ENCODE peak calls at places on chromosomes 7 and 10, in six cellular contexts. One of them, this sample, is unnamed.

GRCh38 chr10:69461327-69462025 is 10.2 kb downstream of the TSPAN15 start:
- DNase-seq in ovary: no peak
- DNase-seq in body of pancreas: no peak
- DNase-seq in Caco-2: no peak
- DNase-seq in MM.1S: no peak
- DNase-seq in IMR-90: no peak
- DNase-seq in this sample: no peak

GRCh38 chr7:2661602-2662272 is 26.3 kb upstream of the AMZ1 start:
- DNase-seq in ovary: no peak
- DNase-seq in body of pancreas: no peak
- DNase-seq in Caco-2: no peak
- DNase-seq in MM.1S: no peak
- DNase-seq in IMR-90: no peak
- DNase-seq in this sample: no peak

GRCh38 chr7:151383638-151384351 is 26.0 kb downstream of the WDR86 start:
- DNase-seq in ovary: no peak
- DNase-seq in body of pancreas: no peak
- DNase-seq in Caco-2: no peak
- DNase-seq in MM.1S: no peak
- DNase-seq in IMR-90: no peak
- DNase-seq in this sample: no peak

GRCh38 chr10:86946215-86947170 is 10.9 kb downstream of the MMRN2 start:
- DNase-seq in ovary: no peak
- DNase-seq in body of pancreas: peak; percentile 72
- DNase-seq in Caco-2: no peak
- DNase-seq in MM.1S: no peak
- DNase-seq in IMR-90: no peak
- DNase-seq in this sample: no peak

GRCh38 chr10:98323221-98324164 is 55.5 kb upstream of the LOXL4 start:
- DNase-seq in ovary: no peak
- DNase-seq in body of pancreas: peak; percentile 28
- DNase-seq in Caco-2: no peak
- DNase-seq in MM.1S: no peak
- DNase-seq in IMR-90: peak; percentile 98
- DNase-seq in this sample: peak; percentile 76

GRCh38 chr10:123936426-123936825 is 44.8 kb upstream of the CPXM2 start:
- DNase-seq in ovary: no peak
- DNase-seq in body of pancreas: no peak
- DNase-seq in Caco-2: no peak
- DNase-seq in MM.1S: no peak
- DNase-seq in IMR-90: no peak
- DNase-seq in this sample: no peak

GRCh38 chr7:80977751-80978150 is 58.9 kb upstream of the SEMA3C start:
- DNase-seq in ovary: no peak
- DNase-seq in body of pancreas: no peak
- DNase-seq in Caco-2: no peak
- DNase-seq in MM.1S: no peak
- DNase-seq in IMR-90: no peak
- DNase-seq in this sample: no peak

GRCh38 chr7:37198188-37198905 is 250.3 kb downstream of the ELMO1 start:
- DNase-seq in ovary: no peak
- DNase-seq in body of pancreas: peak; percentile 33
- DNase-seq in Caco-2: no peak
- DNase-seq in MM.1S: no peak
- DNase-seq in IMR-90: no peak
- DNase-seq in this sample: peak; percentile 43

GRCh38 chr7:94028768-94029167 is 24.6 kb upstream of the BET1 start:
- DNase-seq in ovary: no peak
- DNase-seq in body of pancreas: no peak
- DNase-seq in Caco-2: no peak
- DNase-seq in MM.1S: no peak
- DNase-seq in IMR-90: peak; percentile 83
- DNase-seq in this sample: peak; percentile 39

GRCh38 chr10:71814923-71815411 is 36.1 kb downstream of the PSAP start:
- DNase-seq in ovary: no peak
- DNase-seq in body of pancreas: no peak
- DNase-seq in Caco-2: no peak
- DNase-seq in MM.1S: no peak
- DNase-seq in IMR-90: no peak
- DNase-seq in this sample: no peak

GRCh38 chr7:85025312-85025756 is 161.5 kb downstream of the SEMA3D start:
- DNase-seq in ovary: peak; percentile 7
- DNase-seq in body of pancreas: peak; percentile 85
- DNase-seq in Caco-2: no peak
- DNase-seq in MM.1S: peak; percentile 57
- DNase-seq in IMR-90: no peak
- DNase-seq in this sample: no peak

GRCh38 chr7:108193593-108194498 is 63.7 kb upstream of the LAMB4 start:
- DNase-seq in ovary: no peak
- DNase-seq in body of pancreas: no peak
- DNase-seq in Caco-2: no peak
- DNase-seq in MM.1S: no peak
- DNase-seq in IMR-90: no peak
- DNase-seq in this sample: no peak

GRCh38 chr10:100735087-100735344 is 10.4 kb upstream of the PAX2 start:
- DNase-seq in ovary: no peak
- DNase-seq in body of pancreas: no peak
- DNase-seq in Caco-2: no peak
- DNase-seq in MM.1S: no peak
- DNase-seq in IMR-90: no peak
- DNase-seq in this sample: no peak

GRCh38 chr10:36888925-36889573 is 236.3 kb upstream of the ANKRD30A start:
- DNase-seq in ovary: no peak
- DNase-seq in body of pancreas: peak; percentile 30
- DNase-seq in Caco-2: peak; percentile 89
- DNase-seq in MM.1S: peak; percentile 62
- DNase-seq in IMR-90: peak; percentile 3
- DNase-seq in this sample: peak; percentile 19

GRCh38 chr7:1852781-1853618 is 182.9 kb downstream of the ELFN1 start:
- DNase-seq in ovary: no peak
- DNase-seq in body of pancreas: no peak
- DNase-seq in Caco-2: no peak
- DNase-seq in MM.1S: no peak
- DNase-seq in IMR-90: no peak
- DNase-seq in this sample: no peak

GRCh38 chr7:84799131-84799530 is 387.7 kb downstream of the SEMA3D start:
- DNase-seq in ovary: no peak
- DNase-seq in body of pancreas: no peak
- DNase-seq in Caco-2: no peak
- DNase-seq in MM.1S: no peak
- DNase-seq in IMR-90: no peak
- DNase-seq in this sample: no peak

GRCh38 chr10:100519321-100520051 is at the start of gene SEC31B:
- DNase-seq in ovary: peak; percentile 18
- DNase-seq in body of pancreas: peak; percentile 63
- DNase-seq in Caco-2: no peak
- DNase-seq in MM.1S: no peak
- DNase-seq in IMR-90: no peak
- DNase-seq in this sample: peak; percentile 44

GRCh38 chr7:19369806-19370205 is 224.6 kb upstream of the FERD3L start:
- DNase-seq in ovary: no peak
- DNase-seq in body of pancreas: no peak
- DNase-seq in Caco-2: no peak
- DNase-seq in MM.1S: no peak
- DNase-seq in IMR-90: no peak
- DNase-seq in this sample: no peak

GRCh38 chr7:73436031-73436929 is 2.7 kb downstream of the FZD9 start:
- DNase-seq in ovary: no peak
- DNase-seq in body of pancreas: no peak
- DNase-seq in Caco-2: peak; percentile 66
- DNase-seq in MM.1S: no peak
- DNase-seq in IMR-90: no peak
- DNase-seq in this sample: no peak

GRCh38 chr10:71006497-71006896 is 118.1 kb upstream of the PCBD1 start:
- DNase-seq in ovary: no peak
- DNase-seq in body of pancreas: no peak
- DNase-seq in Caco-2: no peak
- DNase-seq in MM.1S: no peak
- DNase-seq in IMR-90: no peak
- DNase-seq in this sample: no peak

GRCh38 chr10:18497955-18498354 is 153.4 kb downstream of the NSUN6 start:
- DNase-seq in ovary: no peak
- DNase-seq in body of pancreas: no peak
- DNase-seq in Caco-2: no peak
- DNase-seq in MM.1S: no peak
- DNase-seq in IMR-90: no peak
- DNase-seq in this sample: no peak

GRCh38 chr10:3500408-3500856 is 284.6 kb downstream of the KLF6 start:
- DNase-seq in ovary: peak; percentile 71
- DNase-seq in body of pancreas: peak; percentile 62
- DNase-seq in Caco-2: peak; percentile 86
- DNase-seq in MM.1S: no peak
- DNase-seq in IMR-90: peak; percentile 90
- DNase-seq in this sample: peak; percentile 41

GRCh38 chr7:91285966-91286365 is 21.7 kb downstream of the FZD1 start:
- DNase-seq in ovary: no peak
- DNase-seq in body of pancreas: no peak
- DNase-seq in Caco-2: no peak
- DNase-seq in MM.1S: no peak
- DNase-seq in IMR-90: peak; percentile 58
- DNase-seq in this sample: no peak

GRCh38 chr7:946256-946996 is 8.1 kb downstream of the ADAP1 start:
- DNase-seq in ovary: no peak
- DNase-seq in body of pancreas: no peak
- DNase-seq in Caco-2: peak; percentile 69
- DNase-seq in MM.1S: no peak
- DNase-seq in IMR-90: no peak
- DNase-seq in this sample: no peak

GRCh38 chr10:101260764-101261341 is 31.6 kb upstream of the LBX1 start:
- DNase-seq in ovary: no peak
- DNase-seq in body of pancreas: no peak
- DNase-seq in Caco-2: no peak
- DNase-seq in MM.1S: no peak
- DNase-seq in IMR-90: no peak
- DNase-seq in this sample: no peak

GRCh38 chr7:50591098-50591479 is 25.9 kb upstream of the DDC start:
- DNase-seq in ovary: no peak
- DNase-seq in body of pancreas: no peak
- DNase-seq in Caco-2: no peak
- DNase-seq in MM.1S: no peak
- DNase-seq in IMR-90: no peak
- DNase-seq in this sample: no peak

GRCh38 chr10:127524869-127525268 is 24.2 kb upstream of the NPS start:
- DNase-seq in ovary: no peak
- DNase-seq in body of pancreas: no peak
- DNase-seq in Caco-2: no peak
- DNase-seq in MM.1S: no peak
- DNase-seq in IMR-90: no peak
- DNase-seq in this sample: no peak

GRCh38 chr7:158991824-158992621 is 135.7 kb downstream of the DYNC2I1 start:
- DNase-seq in ovary: no peak
- DNase-seq in body of pancreas: no peak
- DNase-seq in Caco-2: peak; percentile 45
- DNase-seq in MM.1S: peak; percentile 16
- DNase-seq in IMR-90: no peak
- DNase-seq in this sample: no peak

GRCh38 chr7:43481905-43482678 is 100.8 kb upstream of the STK17A start:
- DNase-seq in ovary: no peak
- DNase-seq in body of pancreas: no peak
- DNase-seq in Caco-2: no peak
- DNase-seq in MM.1S: no peak
- DNase-seq in IMR-90: peak; percentile 30
- DNase-seq in this sample: peak; percentile 78

GRCh38 chr7:2510909-2511768 is 8.4 kb upstream of the LFNG start:
- DNase-seq in ovary: no peak
- DNase-seq in body of pancreas: peak; percentile 53
- DNase-seq in Caco-2: peak; percentile 54
- DNase-seq in MM.1S: no peak
- DNase-seq in IMR-90: no peak
- DNase-seq in this sample: no peak

GRCh38 chr10:86970152-86970886 is 2.0 kb downstream of the ADIRF start:
- DNase-seq in ovary: peak; percentile 91
- DNase-seq in body of pancreas: peak; percentile 74
- DNase-seq in Caco-2: peak; percentile 66
- DNase-seq in MM.1S: no peak
- DNase-seq in IMR-90: peak; percentile 51
- DNase-seq in this sample: peak; percentile 58

GRCh38 chr7:8144856-8145255 is 117.1 kb downstream of the ICA1 start:
- DNase-seq in ovary: no peak
- DNase-seq in body of pancreas: no peak
- DNase-seq in Caco-2: no peak
- DNase-seq in MM.1S: no peak
- DNase-seq in IMR-90: no peak
- DNase-seq in this sample: no peak
- H3K4me1 ChIP-seq in ovary: peaks cover 7% of the 10 kb centered on the region
- H3K4me1 ChIP-seq in body of pancreas: no peaks in the 10 kb centered on the region
- H3K4me1 ChIP-seq in Caco-2: peaks cover 7% of the 10 kb centered on the region
- H3K4me1 ChIP-seq in MM.1S: no peaks in the 10 kb centered on the region
- H3K4me1 ChIP-seq in IMR-90: no peaks in the 10 kb centered on the region
- H3K4me1 ChIP-seq in this sample: peaks cover 4% of the 10 kb centered on the region

GRCh38 chr10:93412801-93413200 is 69.3 kb downstream of the MYOF start:
- DNase-seq in ovary: no peak
- DNase-seq in body of pancreas: no peak
- DNase-seq in Caco-2: no peak
- DNase-seq in MM.1S: no peak
- DNase-seq in IMR-90: no peak
- DNase-seq in this sample: no peak
- H3K4me3 ChIP-seq in ovary: no peak overlapping the region
- H3K4me3 ChIP-seq in body of pancreas: no peak overlapping the region
- H3K4me3 ChIP-seq in Caco-2: no peak overlapping the region
- H3K4me3 ChIP-seq in MM.1S: no peak overlapping the region
- H3K4me3 ChIP-seq in IMR-90: no peak overlapping the region
- H3K4me3 ChIP-seq in this sample: no peak overlapping the region

DNA sequence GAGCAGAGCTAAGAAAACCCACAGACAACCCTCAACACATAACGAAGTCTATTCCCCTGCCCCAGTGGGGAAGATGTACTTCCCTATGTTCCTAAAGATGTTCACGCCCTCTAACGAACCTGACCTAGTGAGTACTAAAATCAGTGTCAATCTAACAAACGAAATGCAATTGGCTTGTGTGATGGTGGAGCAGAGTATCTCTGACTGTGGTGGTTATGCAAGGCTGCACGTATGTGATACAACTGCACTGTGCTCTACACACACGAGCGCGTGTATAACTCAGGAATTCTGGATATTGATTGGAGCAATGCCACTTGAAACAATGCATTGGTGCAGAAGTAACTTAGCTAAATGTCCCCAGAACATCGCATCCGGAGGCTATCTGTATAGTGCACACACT is 1.3 kb downstream of the ANKRD16 start:
- DNase-seq in ovary: no peak
- DNase-seq in body of pancreas: no peak
- DNase-seq in Caco-2: peak; percentile 29
- DNase-seq in MM.1S: no peak
- DNase-seq in IMR-90: peak; percentile 56
- DNase-seq in this sample: peak; percentile 62
- H3K36me3 ChIP-seq in ovary: no peaks in the 10 kb centered on the region
- H3K36me3 ChIP-seq in body of pancreas: peaks cover 4% of the 10 kb centered on the region
- H3K36me3 ChIP-seq in Caco-2: peaks cover 2% of the 10 kb centered on the region
- H3K36me3 ChIP-seq in MM.1S: peaks cover 9% of the 10 kb centered on the region
- H3K36me3 ChIP-seq in IMR-90: peaks cover 16% of the 10 kb centered on the region
- H3K36me3 ChIP-seq in this sample: peaks cover 32% of the 10 kb centered on the region

DNA sequence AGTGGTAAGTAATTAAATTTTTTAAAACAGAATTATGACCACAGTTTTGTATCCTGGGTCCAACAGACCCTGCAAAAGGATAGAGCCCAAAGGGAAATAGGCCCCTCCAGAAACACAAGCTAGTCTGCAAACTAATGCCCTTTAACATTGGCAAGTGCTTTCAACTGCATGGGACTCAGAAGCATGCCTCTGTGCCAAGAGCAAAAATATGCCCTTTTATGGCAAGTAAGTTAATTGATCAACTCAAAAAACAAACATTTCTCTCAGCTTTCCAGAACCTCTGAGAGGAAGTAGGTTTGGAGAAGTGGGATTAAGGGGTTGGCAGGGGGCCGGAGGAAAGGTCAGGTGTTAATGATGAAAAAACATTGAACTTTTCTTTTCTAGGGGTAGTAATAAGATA is 186.6 kb upstream of the PRSS1 start:
- DNase-seq in ovary: no peak
- DNase-seq in body of pancreas: no peak
- DNase-seq in Caco-2: no peak
- DNase-seq in MM.1S: no peak
- DNase-seq in IMR-90: no peak
- DNase-seq in this sample: peak; percentile 34
- H3K4me1 ChIP-seq in ovary: no peaks in the 10 kb centered on the region
- H3K4me1 ChIP-seq in body of pancreas: peaks cover 25% of the 10 kb centered on the region
- H3K4me1 ChIP-seq in Caco-2: no peaks in the 10 kb centered on the region
- H3K4me1 ChIP-seq in MM.1S: peaks cover 2% of the 10 kb centered on the region
- H3K4me1 ChIP-seq in IMR-90: peaks cover 27% of the 10 kb centered on the region
- H3K4me1 ChIP-seq in this sample: peaks cover 64% of the 10 kb centered on the region